ENCODE peak calls at places on chromosome 16, in four cellular contexts. One of them, this sample, is unnamed.

GRCh38 chr16:73202176-73202729 is 154.3 kb upstream of the ZFHX3 start:
- DNase-seq in HepG2: peak
- DNase-seq in GM12878: no peak
- DNase-seq in K562: no peak
- DNase-seq in this sample: no peak

GRCh38 chr16:9850716-9851115 is 331.5 kb downstream of the GRIN2A start:
- DNase-seq in HepG2: no peak
- DNase-seq in GM12878: no peak
- DNase-seq in K562: no peak
- DNase-seq in this sample: no peak

GRCh38 chr16:24769806-24770205 is 40.4 kb downstream of the TNRC6A start:
- DNase-seq in HepG2: no peak
- DNase-seq in GM12878: no peak
- DNase-seq in K562: no peak
- DNase-seq in this sample: no peak

GRCh38 chr16:58243528-58244004 is 45.7 kb upstream of the CSNK2A2 start:
- DNase-seq in HepG2: no peak
- DNase-seq in GM12878: peak
- DNase-seq in K562: no peak
- DNase-seq in this sample: no peak

GRCh38 chr16:66742409-66742808 is 9.0 kb downstream of the DYNC1LI2 start:
- DNase-seq in HepG2: no peak
- DNase-seq in GM12878: no peak
- DNase-seq in K562: no peak
- DNase-seq in this sample: no peak

GRCh38 chr16:70746040-70746707 is 54.8 kb downstream of the VAC14 start:
- DNase-seq in HepG2: peak
- DNase-seq in GM12878: no peak
- DNase-seq in K562: peak
- DNase-seq in this sample: no peak

GRCh38 chr16:54077412-54077821 is 209.2 kb downstream of the IRX3 start:
- DNase-seq in HepG2: no peak
- DNase-seq in GM12878: no peak
- DNase-seq in K562: no peak
- DNase-seq in this sample: no peak

GRCh38 chr16:57480754-57481230 is 5.5 kb downstream of the DOK4 start:
- DNase-seq in HepG2: no peak
- DNase-seq in GM12878: no peak
- DNase-seq in K562: no peak
- DNase-seq in this sample: no peak

GRCh38 chr16:1647904-1648303 is 30.2 kb upstream of the JPT2 start:
- DNase-seq in HepG2: no peak
- DNase-seq in GM12878: no peak
- DNase-seq in K562: no peak
- DNase-seq in this sample: no peak

GRCh38 chr16:89006036-89006752 is 29.2 kb upstream of the CBFA2T3 start:
- DNase-seq in HepG2: no peak
- DNase-seq in GM12878: no peak
- DNase-seq in K562: no peak
- DNase-seq in this sample: no peak

GRCh38 chr16:11379420-11379819 is 34.2 kb downstream of the RMI2 start:
- DNase-seq in HepG2: no peak
- DNase-seq in GM12878: peak
- DNase-seq in K562: no peak
- DNase-seq in this sample: no peak

GRCh38 chr16:67093098-67093732 is 16.5 kb upstream of the PHAF1 start:
- DNase-seq in HepG2: no peak
- DNase-seq in GM12878: no peak
- DNase-seq in K562: no peak
- DNase-seq in this sample: no peak

GRCh38 chr16:88462396-88462795 is 9.3 kb downstream of the ZFPM1 start:
- DNase-seq in HepG2: no peak
- DNase-seq in GM12878: no peak
- DNase-seq in K562: no peak
- DNase-seq in this sample: no peak

GRCh38 chr16:23836404-23837291 is 865 bp downstream of the PRKCB start:
- DNase-seq in HepG2: no peak
- DNase-seq in GM12878: no peak
- DNase-seq in K562: peak
- DNase-seq in this sample: peak

GRCh38 chr16:2471016-2471652 is at the start of gene NTN3:
- DNase-seq in HepG2: no peak
- DNase-seq in GM12878: no peak
- DNase-seq in K562: peak
- DNase-seq in this sample: peak

GRCh38 chr16:23941025-23941424 is 105.2 kb downstream of the PRKCB start:
- DNase-seq in HepG2: no peak
- DNase-seq in GM12878: no peak
- DNase-seq in K562: no peak
- DNase-seq in this sample: no peak

GRCh38 chr16:82935781-82936180 is 309.0 kb downstream of the CDH13 start:
- DNase-seq in HepG2: no peak
- DNase-seq in GM12878: no peak
- DNase-seq in K562: no peak
- DNase-seq in this sample: no peak

GRCh38 chr16:82938108-82938507 is 311.3 kb downstream of the CDH13 start:
- DNase-seq in HepG2: no peak
- DNase-seq in GM12878: no peak
- DNase-seq in K562: no peak
- DNase-seq in this sample: no peak

DNA sequence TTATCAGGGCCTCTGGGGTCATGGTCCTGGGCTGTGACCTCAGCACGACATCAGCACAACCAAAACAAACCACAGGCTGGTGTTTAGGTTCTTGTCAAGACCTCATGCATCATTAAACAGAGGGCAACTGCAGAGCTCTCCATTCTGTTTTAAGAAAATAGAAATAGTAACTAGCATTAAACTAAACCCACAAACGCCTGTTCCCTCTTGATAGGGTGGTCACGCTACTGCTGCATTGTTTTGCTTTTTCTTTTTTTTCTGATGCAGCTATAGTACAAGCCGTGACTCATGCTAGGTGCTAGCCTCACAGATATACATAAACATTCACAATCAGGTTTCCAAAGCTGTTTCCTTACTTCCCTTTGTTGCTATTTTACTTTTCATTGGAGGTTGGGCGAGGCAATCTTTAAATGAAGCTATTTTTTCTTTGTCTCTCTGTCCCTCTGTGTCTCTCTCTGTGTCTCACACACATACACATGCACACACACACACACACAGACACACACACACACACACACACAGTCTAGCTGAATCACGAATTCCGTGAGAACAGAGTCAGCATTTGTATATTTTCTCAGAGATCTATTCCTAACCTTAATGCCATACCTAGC is 310.3 kb downstream of the CDH13 start:
- DNase-seq in HepG2: no peak
- DNase-seq in GM12878: no peak
- DNase-seq in K562: no peak
- DNase-seq in this sample: no peak
- TF ChIP-seq TARDBP in HepG2: no peak
- TF ChIP-seq TARDBP in GM12878: no peak
- TF ChIP-seq TARDBP in K562: no peak
- TF ChIP-seq TARDBP in this sample: no peak

DNA sequence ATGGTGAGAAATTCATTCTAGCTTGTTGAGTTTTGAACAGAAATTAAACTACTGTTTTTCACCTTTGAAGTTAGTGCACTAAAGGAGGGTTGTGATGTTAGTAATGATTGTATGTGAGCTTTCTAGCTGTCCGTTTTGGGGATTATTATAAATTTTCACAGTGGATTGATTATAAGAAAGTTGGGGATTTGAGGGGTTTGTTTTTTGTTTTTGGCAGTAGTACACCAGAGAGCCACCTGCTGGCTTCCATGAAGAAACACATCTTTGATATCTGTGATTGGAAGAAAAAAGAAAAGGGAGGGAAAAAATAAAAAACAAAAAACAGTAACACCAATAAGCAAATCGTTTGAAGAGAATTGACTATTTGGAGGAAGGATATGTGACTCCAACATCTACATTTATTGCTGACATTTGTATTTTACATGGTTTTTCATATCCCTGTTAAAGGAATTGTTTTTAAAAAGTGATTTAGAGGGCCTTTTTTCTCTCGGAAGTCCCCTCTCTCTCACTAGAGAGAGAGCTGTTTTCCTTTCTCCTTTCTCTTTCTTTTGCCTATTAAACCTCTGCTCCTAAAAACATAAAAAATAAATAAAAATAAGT is 1469.5 kb upstream of the GOT2 start:
- DNase-seq in HepG2: no peak
- DNase-seq in GM12878: no peak
- DNase-seq in K562: no peak
- DNase-seq in this sample: no peak
- TF ChIP-seq SP1 in HepG2: no peak
- TF ChIP-seq SP1 in GM12878: no peak
- TF ChIP-seq SP1 in K562: no peak
- TF ChIP-seq SP1 in this sample: no peak

DNA sequence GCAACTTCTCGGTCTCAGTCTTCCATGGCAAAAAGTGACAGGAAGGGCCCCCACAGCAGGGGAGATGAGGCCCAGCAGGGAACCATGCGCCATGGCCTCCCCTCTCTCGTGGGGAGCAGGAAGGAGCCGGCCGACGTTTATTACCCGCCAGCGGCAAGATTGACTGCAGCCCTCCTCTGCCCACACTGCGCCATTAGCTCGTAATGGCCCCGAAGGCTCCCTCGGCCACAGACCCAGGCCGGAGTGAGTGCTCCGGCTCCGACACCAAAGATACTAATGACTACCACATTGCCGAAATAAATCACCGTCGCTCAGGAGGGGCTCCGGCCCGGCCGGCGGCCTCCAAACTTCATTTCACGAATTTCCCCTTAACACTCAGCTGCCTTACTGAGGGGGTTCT is 226.9 kb downstream of the C16orf78 start:
- DNase-seq in HepG2: no peak
- DNase-seq in GM12878: no peak
- DNase-seq in K562: no peak
- DNase-seq in this sample: no peak
- TF ChIP-seq TARDBP in HepG2: no peak
- TF ChIP-seq TARDBP in GM12878: no peak
- TF ChIP-seq TARDBP in K562: no peak
- TF ChIP-seq TARDBP in this sample: no peak

DNA sequence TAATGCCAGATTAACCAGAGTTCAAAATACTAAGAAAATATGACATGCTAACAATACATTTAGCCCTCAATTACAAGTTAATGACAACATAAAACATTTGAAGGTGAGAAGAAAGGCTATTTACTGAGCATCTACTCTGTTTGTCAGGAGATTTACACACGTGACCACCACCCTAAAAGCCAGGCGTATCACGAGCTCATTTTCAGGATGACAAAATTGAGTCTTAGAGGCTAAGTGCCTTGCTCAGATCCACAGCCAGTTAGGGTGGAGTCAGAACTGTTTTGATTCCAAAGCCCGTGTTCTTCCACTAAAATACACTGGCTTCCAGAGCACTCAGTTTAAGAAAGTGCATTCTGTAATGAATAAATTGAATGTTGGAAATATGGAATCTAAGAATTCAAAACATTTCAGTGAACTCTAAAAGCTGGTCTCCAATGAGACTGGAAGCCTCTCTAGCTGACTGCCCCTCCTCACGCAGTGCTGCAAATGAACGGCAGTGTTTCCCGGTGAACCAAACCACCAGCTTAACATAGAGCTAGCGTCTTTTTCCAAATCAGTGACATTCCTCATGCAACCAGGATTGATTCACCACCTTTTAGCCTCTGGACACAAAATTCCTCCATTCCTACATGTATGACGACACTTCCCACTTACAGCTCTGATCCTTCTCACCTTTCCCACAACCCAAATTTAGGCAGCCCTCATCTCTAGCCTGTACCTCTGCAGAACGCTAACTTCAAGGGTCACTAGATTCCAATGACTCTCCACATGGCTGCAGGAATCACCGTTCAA is 5.9 kb downstream of the ZDHHC7 start:
- DNase-seq in HepG2: no peak
- DNase-seq in GM12878: no peak
- DNase-seq in K562: no peak
- DNase-seq in this sample: no peak
- TF ChIP-seq SP1 in HepG2: no peak
- TF ChIP-seq SP1 in GM12878: no peak
- TF ChIP-seq SP1 in K562: no peak
- TF ChIP-seq SP1 in this sample: no peak

DNA sequence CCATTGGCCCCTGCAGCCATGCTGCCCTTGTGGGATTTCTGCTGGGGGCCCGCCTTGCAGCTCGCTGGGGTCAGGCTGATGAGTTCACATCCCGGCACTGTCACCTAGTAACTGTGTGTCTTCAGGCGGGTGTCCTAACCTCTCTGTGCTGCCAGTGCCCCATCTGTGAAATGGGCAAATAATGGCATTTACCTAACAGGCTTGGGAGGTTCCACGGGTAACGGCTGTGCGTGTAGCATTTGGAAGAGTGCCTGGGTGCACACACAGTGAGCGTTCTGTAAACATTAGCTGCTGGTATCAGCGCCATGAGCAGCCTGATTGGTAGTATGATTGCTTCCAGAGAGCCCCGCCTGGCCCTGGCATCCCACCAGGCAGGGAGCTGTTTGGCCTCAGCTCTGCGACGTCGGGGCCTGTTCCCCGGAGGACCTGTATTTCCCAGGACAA is 167.3 kb upstream of the GSE1 start:
- DNase-seq in HepG2: no peak
- DNase-seq in GM12878: no peak
- DNase-seq in K562: no peak
- DNase-seq in this sample: no peak
- TF ChIP-seq TARDBP in HepG2: no peak
- TF ChIP-seq TARDBP in GM12878: no peak
- TF ChIP-seq TARDBP in K562: no peak
- TF ChIP-seq TARDBP in this sample: no peak

DNA sequence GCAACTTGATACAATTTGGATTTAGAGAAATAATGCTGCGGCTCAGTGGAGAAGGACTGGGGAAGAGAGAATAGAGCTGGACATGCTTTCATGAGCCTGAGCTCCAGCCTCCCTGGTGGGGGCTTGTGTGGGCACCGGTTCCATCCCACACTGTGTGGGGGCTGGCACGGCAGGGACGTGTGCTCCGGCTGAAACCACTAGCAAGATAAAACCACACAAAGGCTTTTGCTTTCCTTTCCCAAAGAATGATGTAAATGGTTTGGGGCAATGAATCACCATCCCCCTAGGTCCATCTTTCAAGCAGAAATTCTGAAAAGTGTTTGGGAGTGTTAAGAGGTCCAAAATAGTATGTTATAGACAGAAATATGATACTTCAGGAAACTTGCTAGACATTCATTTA is 77.0 kb downstream of the CDH11 start:
- DNase-seq in HepG2: no peak
- DNase-seq in GM12878: no peak
- DNase-seq in K562: no peak
- DNase-seq in this sample: no peak
- TF ChIP-seq SP1 in HepG2: no peak
- TF ChIP-seq SP1 in GM12878: no peak
- TF ChIP-seq SP1 in K562: no peak
- TF ChIP-seq SP1 in this sample: no peak

This sample was measured in HEK293T.